ENCODE peak calls at places on chromosomes 3 and 15, in nine cellular contexts. B, D, M, K, C, E, U, L and G are unnamed samples.

GRCh38 chr15:101167791-101168462 is 83.9 kb downstream of the CHSY1 start:
- DNase-seq in U (peak), C (peak), L (no peak), B (peak), E (peak), D (no peak), K (peak), M (no peak), G (peak)

GRCh38 chr3:189551007-189551406 is 80.2 kb upstream of the TP63 start:
- DNase-seq in U (no peak), D (no peak), B (no peak), L (no peak), M (no peak), C (no peak), K (no peak), E (no peak), G (no peak)

GRCh38 chr15:69523010-69524001 is 70.7 kb downstream of the RPLP1 start:
- DNase-seq in E (peak), M (peak), U (peak), K (peak), D (peak), C (peak), B (peak), L (peak), G (peak)

GRCh38 chr3:15319575-15319974 is 12.8 kb downstream of the SH3BP5 start:
- DNase-seq in M (no peak), U (no peak), K (no peak), D (no peak), E (no peak), C (no peak), B (peak), L (no peak), G (peak)

GRCh38 chr3:146067048-146067447 is 93.9 kb downstream of the PLOD2 start:
- DNase-seq in B (peak), E (no peak), L (no peak), M (no peak), C (no peak), K (no peak), D (no peak), U (no peak), G (peak)

GRCh38 chr3:178741020-178741419 is 204.8 kb downstream of the KCNMB2 start:
- DNase-seq in M (no peak), L (no peak), B (no peak), K (no peak), C (no peak), U (no peak), D (no peak), E (no peak), G (no peak)

GRCh38 chr3:159339131-159339530 is 537.3 kb downstream of the MFSD1 start:
- DNase-seq in U (no peak), C (no peak), D (no peak), L (no peak), K (no peak), E (no peak), B (no peak), M (no peak), G (no peak)

GRCh38 chr3:16883057-16883725 is 1.6 kb upstream of the PLCL2 start:
- DNase-seq in E (no peak), D (no peak), B (peak), L (no peak), U (no peak), M (no peak), K (no peak), C (no peak), G (no peak)

GRCh38 chr3:99774467-99774866 is 43.2 kb upstream of the CMSS1 start:
- DNase-seq in B (peak), D (no peak), M (no peak), C (no peak), L (no peak), E (no peak), U (no peak), K (no peak), G (peak)

GRCh38 chr3:146187334-146187950 is 26.5 kb upstream of the PLOD2 start:
- DNase-seq in K (no peak), D (no peak), U (no peak), M (peak), L (no peak), E (no peak), B (peak), C (peak), G (no peak)